ENCODE peak calls at places on chromosomes 6 and 20, in seven cellular contexts. J is stimulated activated effector memory CD8-positive, alpha-beta T cell treated with anti-CD3 and anti-CD28 coated beads, Interleukin-12 subunit alpha, Interleukin-12 subunit beta, amount 100 ng/mL, for 72 hours; U is ecto neural progenitor cell; M is stimulated activated CD4-positive, alpha-beta T cell treated with anti-CD3 and anti-CD28 coated beads, Interleukin-1b, Interleukin-23, amount 100 ng/mL, for 24 hours; D is tibial artery; P is skeletal muscle cell; G is lower lobe of right lung. R is an unnamed sample.

GRCh38 chr6:150764638-150765456 is 100.7 kb upstream of the MTHFD1L start:
- DNase-seq in G (no peak), U (no peak), J (no peak), P (no peak), M (no peak), D (no peak), R (peak)

GRCh38 chr20:61598586-61598985 is 346.5 kb downstream of the CDH4 start:
- DNase-seq in G (peak), U (no peak), D (no peak), J (no peak), M (no peak), P (no peak), R (no peak)

GRCh38 chr6:132198040-132198439 is 203.2 kb downstream of the MOXD1 start:
- DNase-seq in D (no peak), G (no peak), M (no peak), U (no peak), P (no peak), J (no peak), R (no peak)

GRCh38 chr6:170583736-170584180 is 679 bp downstream of the PDCD2 start:
- DNase-seq in P (no peak), U (no peak), M (no peak), J (no peak), D (no peak), G (no peak), R (no peak)

GRCh38 chr20:64161595-64162238 is 2.5 kb upstream of the MYT1 start:
- DNase-seq in P (no peak), J (no peak), U (peak), M (no peak), G (peak), D (no peak), R (peak)

GRCh38 chr20:38554986-38555385 is 26.0 kb upstream of the ADIG start:
- DNase-seq in J (no peak), M (no peak), D (no peak), P (no peak), U (no peak), G (no peak), R (no peak)

GRCh38 chr20:64109831-64110391 is 2.5 kb upstream of the NPBWR2 start:
- DNase-seq in M (no peak), G (peak), D (peak), P (no peak), J (peak), U (no peak), R (no peak)

GRCh38 chr6:53335224-53335994 is 13.3 kb downstream of the ELOVL5 start:
- DNase-seq in M (no peak), J (peak), U (no peak), D (no peak), G (peak), P (no peak), R (no peak)

GRCh38 chr20:44388466-44389023 is 33.0 kb downstream of the HNF4A start:
- DNase-seq in D (peak), G (peak), U (peak), J (peak), P (peak), M (peak), R (no peak)

GRCh38 chr6:56370127-56370540 is 122.8 kb upstream of the COL21A1 start:
- DNase-seq in D (peak), G (peak), U (peak), M (no peak), P (no peak), J (no peak), R (peak)

GRCh38 chr6:105838156-105838555 is 248.0 kb upstream of the PRDM1 start:
- DNase-seq in M (no peak), J (no peak), P (no peak), D (no peak), G (no peak), U (no peak), R (no peak)

GRCh38 chr6:1873781-1874180 is 264.1 kb downstream of the FOXC1 start:
- DNase-seq in U (no peak), G (no peak), J (no peak), M (no peak), D (no peak), P (no peak), R (no peak)

GRCh38 chr20:40703981-40704530 is 15.0 kb upstream of the MAFB start:
- DNase-seq in J (no peak), D (no peak), P (no peak), G (no peak), M (no peak), U (no peak), R (no peak)

GRCh38 chr20:45998761-45999160 is 9.9 kb upstream of the MMP9 start:
- DNase-seq in M (no peak), J (no peak), P (no peak), D (no peak), U (no peak), G (peak), R (no peak)

GRCh38 chr6:30691208-30691872 is 556 bp upstream of the NRM start:
- DNase-seq in J (no peak), D (peak), M (no peak), G (no peak), P (no peak), U (no peak), R (no peak)

GRCh38 chr20:9269280-9269971 is 200.5 kb downstream of the PLCB4 start:
- DNase-seq in G (no peak), D (no peak), M (no peak), U (no peak), P (peak), J (no peak), R (no peak)

GRCh38 chr6:97656236-97656635 is 373.2 kb upstream of the MMS22L start:
- DNase-seq in P (no peak), J (no peak), M (no peak), D (no peak), G (no peak), U (peak), R (no peak)

GRCh38 chr6:105619971-105620741 is 217.3 kb upstream of the PREP start:
- DNase-seq in M (no peak), J (no peak), U (no peak), P (no peak), G (no peak), D (no peak), R (no peak)

GRCh38 chr6:143232849-143233248 is 172.2 kb downstream of the AIG1 start:
- DNase-seq in D (no peak), G (peak), P (no peak), U (peak), J (peak), M (no peak), R (no peak)

GRCh38 chr6:113402541-113402940 is 454.6 kb upstream of the MARCKS start:
- DNase-seq in U (no peak), D (no peak), J (no peak), P (no peak), G (no peak), M (no peak), R (no peak)

GRCh38 chr6:165864925-165865324 is 201.9 kb upstream of the PDE10A start:
- DNase-seq in P (no peak), M (no peak), G (no peak), J (no peak), D (no peak), U (no peak), R (no peak)

GRCh38 chr6:164532546-164533362 is 776.7 kb downstream of the C6orf118 start:
- DNase-seq in M (no peak), D (no peak), J (no peak), U (no peak), G (no peak), P (no peak), R (no peak)

R was measured in NCI-H1048.